ENCODE peak calls at places on chromosomes 7 and 10, in five cellular contexts. X is MM.1S, H is H9, G is GM12878, I is neural progenitor cell. U is an unnamed sample.

GRCh38 chr10:129741280-129741977 is 222.6 kb downstream of the EBF3 start:
- DNase-seq in X (no peak), H (peak; percentile 14), G (no peak), I (no peak), U (no peak)

GRCh38 chr7:43758861-43759683 is 592 bp downstream of the BLVRA start:
- DNase-seq in X (peak; percentile 42), H (no peak), G (no peak), I (peak; percentile 74), U (peak; percentile 35)

GRCh38 chr10:61941202-61941651 is 39.7 kb downstream of the ARID5B start:
- DNase-seq in X (no peak), H (no peak), G (no peak), I (no peak), U (no peak)

GRCh38 chr7:141593134-141593533 is 41.9 kb downstream of the AGK start:
- DNase-seq in X (no peak), H (no peak), G (no peak), I (no peak), U (peak; percentile 77)

GRCh38 chr7:95840953-95841950 is 68.9 kb downstream of the DYNC1I1 start:
- DNase-seq in X (no peak), H (peak; percentile 39), G (no peak), I (peak; percentile 31), U (no peak)

GRCh38 chr10:86285136-86285790 is 81.3 kb downstream of the GRID1 start:
- DNase-seq in X (no peak), H (peak; percentile 11), G (no peak), I (no peak), U (no peak)

GRCh38 chr10:114631090-114631677 is 26.9 kb downstream of the ABLIM1 start:
- DNase-seq in X (no peak), H (no peak), G (no peak), I (no peak), U (no peak)

GRCh38 chr10:102431452-102432124 is 786 bp downstream of the CUEDC2 start:
- DNase-seq in X (peak; percentile 24), H (no peak), G (no peak), I (no peak), U (no peak)

GRCh38 chr10:125235093-125236069 is 75.0 kb upstream of the CTBP2 start:
- DNase-seq in X (no peak), H (no peak), G (no peak), I (no peak), U (peak; percentile 15)

GRCh38 chr10:36817898-36818297 is 307.5 kb upstream of the ANKRD30A start:
- DNase-seq in X (no peak), H (peak; percentile 45), G (no peak), I (no peak), U (no peak)

GRCh38 chr7:21338728-21339164 is 89.1 kb upstream of the SP4 start:
- DNase-seq in X (no peak), H (no peak), G (no peak), I (no peak), U (no peak)

GRCh38 chr10:94023909-94024308 is 30.2 kb downstream of the PLCE1 start:
- DNase-seq in X (no peak), H (no peak), G (no peak), I (no peak), U (peak; percentile 16)

GRCh38 chr10:86599729-86600128 is 54.6 kb upstream of the OPN4 start:
- DNase-seq in X (peak; percentile 30), H (peak; percentile 89), G (peak; percentile 47), I (peak; percentile 28), U (no peak)

GRCh38 chr10:42963302-42963701 is 113.6 kb upstream of the RET start:
- DNase-seq in X (no peak), H (peak; percentile 33), G (no peak), I (no peak), U (no peak)

GRCh38 chr7:48253020-48253419 is 81.8 kb downstream of the ABCA13 start:
- DNase-seq in X (no peak), H (peak; percentile 36), G (no peak), I (peak; percentile 31), U (no peak)

GRCh38 chr7:67854236-67854635 is 857.6 kb downstream of the TYW1 start:
- DNase-seq in X (no peak), H (no peak), G (no peak), I (no peak), U (no peak)

GRCh38 chr10:15703167-15703880 is 16.4 kb downstream of the ITGA8 start:
- DNase-seq in X (no peak), H (no peak), G (no peak), I (no peak), U (no peak)

GRCh38 chr7:91912500-91912899 is 28.2 kb upstream of the AKAP9 start:
- DNase-seq in X (no peak), H (no peak), G (no peak), I (no peak), U (peak; percentile 77)

GRCh38 chr7:16921151-16921550 is 39.4 kb upstream of the AGR3 start:
- DNase-seq in X (no peak), H (no peak), G (no peak), I (no peak), U (no peak)

GRCh38 chr10:26157734-26158133 is 58.8 kb upstream of the GAD2 start:
- DNase-seq in X (no peak), H (no peak), G (no peak), I (peak; percentile 31), U (no peak)

GRCh38 chr7:54249686-54250085 is 292.5 kb upstream of the VSTM2A start:
- DNase-seq in X (no peak), H (no peak), G (no peak), I (no peak), U (no peak)
- H2AFZ ChIP-seq in X (no peak overlapping the region), H (no peak overlapping the region), G (no peak overlapping the region), I (no peak overlapping the region), U (no peak overlapping the region)

DNA sequence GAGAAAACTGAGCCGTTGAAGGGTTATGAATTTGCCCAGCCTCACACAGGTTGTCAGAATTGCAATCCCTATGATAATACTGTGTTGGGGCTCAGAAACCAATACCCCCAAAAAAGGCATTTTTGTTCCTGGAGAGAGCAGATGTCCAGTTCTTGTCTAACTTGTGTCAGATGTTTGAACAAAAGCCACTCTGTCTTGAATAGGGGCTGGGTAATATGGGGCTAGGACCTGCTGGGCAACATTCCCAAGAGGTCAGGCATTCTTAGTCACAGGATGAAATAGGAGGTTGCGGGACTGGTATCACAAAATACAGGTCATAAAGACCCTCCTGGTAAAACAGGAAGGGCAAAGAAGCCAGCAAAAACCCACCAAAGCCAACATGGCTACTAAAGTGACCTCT is 482.1 kb downstream of the IPMK start:
- DNase-seq in X (no peak), H (no peak), G (no peak), I (no peak), U (no peak)
- H2AFZ ChIP-seq in X (no peak overlapping the region), H (no peak overlapping the region), G (no peak overlapping the region), I (no peak overlapping the region), U (no peak overlapping the region)

GRCh38 chr10:113543455-113543955 is 9.3 kb upstream of the HABP2 start:
- DNase-seq in X (no peak), H (no peak), G (no peak), I (no peak), U (no peak)

GRCh38 chr10:113541554-113541902 is 11.3 kb upstream of the HABP2 start:
- DNase-seq in X (no peak), H (no peak), G (no peak), I (no peak), U (no peak)

GRCh38 chr10:113538131-113538530 is 14.7 kb upstream of the HABP2 start:
- DNase-seq in X (no peak), H (no peak), G (no peak), I (no peak), U (no peak)

GRCh38 chr10:113539789-113540188 is 13.1 kb upstream of the HABP2 start:
- DNase-seq in X (no peak), H (no peak), G (no peak), I (no peak), U (peak; percentile 57)

DNA sequence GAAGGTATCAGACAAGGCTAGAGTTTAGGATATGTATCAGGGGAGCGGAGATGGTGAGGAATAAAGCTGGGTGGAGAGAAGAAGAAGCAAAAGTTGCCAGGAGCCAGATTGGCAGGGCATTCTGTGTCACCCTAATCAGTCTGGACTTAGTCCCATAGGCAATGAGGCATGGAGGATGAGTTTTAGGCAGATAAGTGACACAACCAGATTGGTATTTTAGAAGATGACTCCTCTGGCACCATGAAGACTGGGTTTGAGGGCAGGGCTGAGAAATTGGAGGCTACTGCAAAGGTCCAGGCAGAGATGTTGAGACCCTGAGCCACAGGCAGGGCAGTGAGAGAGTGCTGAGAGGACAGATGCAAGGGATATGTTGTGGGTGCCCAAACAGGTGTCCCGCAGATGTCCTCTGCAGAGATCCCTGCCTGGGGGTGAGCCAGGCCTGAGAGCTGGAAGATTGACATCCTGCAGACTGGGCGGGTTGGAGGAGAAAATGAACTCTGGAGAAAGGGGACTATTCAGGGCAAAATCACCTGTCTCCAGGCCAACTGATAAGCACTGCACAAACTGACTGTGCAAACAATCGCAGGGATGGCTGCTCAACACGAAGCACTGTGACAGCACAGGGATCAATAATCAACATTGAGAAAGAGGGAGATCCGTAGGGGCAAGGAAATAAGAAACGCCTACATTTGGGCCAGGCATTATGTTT is 11.9 kb upstream of the HABP2 start:
- DNase-seq in X (no peak), H (no peak), G (no peak), I (no peak), U (no peak)
- H2AFZ ChIP-seq in X (no peak overlapping the region), H (no peak overlapping the region), G (no peak overlapping the region), I (no peak overlapping the region), U (no peak overlapping the region)

GRCh38 chr10:31148955-31149354 is 117.3 kb upstream of the ZNF438 start:
- DNase-seq in X (no peak), H (no peak), G (no peak), I (no peak), U (no peak)

GRCh38 chr10:31145986-31146385 is 114.3 kb upstream of the ZNF438 start:
- DNase-seq in X (no peak), H (no peak), G (no peak), I (no peak), U (no peak)

GRCh38 chr10:31147220-31147608 is 115.5 kb upstream of the ZNF438 start:
- DNase-seq in X (no peak), H (no peak), G (no peak), I (no peak), U (peak; percentile 75)

GRCh38 chr10:31143331-31143935 is 111.8 kb upstream of the ZNF438 start:
- DNase-seq in X (no peak), H (no peak), G (no peak), I (no peak), U (peak; percentile 58)

DNA sequence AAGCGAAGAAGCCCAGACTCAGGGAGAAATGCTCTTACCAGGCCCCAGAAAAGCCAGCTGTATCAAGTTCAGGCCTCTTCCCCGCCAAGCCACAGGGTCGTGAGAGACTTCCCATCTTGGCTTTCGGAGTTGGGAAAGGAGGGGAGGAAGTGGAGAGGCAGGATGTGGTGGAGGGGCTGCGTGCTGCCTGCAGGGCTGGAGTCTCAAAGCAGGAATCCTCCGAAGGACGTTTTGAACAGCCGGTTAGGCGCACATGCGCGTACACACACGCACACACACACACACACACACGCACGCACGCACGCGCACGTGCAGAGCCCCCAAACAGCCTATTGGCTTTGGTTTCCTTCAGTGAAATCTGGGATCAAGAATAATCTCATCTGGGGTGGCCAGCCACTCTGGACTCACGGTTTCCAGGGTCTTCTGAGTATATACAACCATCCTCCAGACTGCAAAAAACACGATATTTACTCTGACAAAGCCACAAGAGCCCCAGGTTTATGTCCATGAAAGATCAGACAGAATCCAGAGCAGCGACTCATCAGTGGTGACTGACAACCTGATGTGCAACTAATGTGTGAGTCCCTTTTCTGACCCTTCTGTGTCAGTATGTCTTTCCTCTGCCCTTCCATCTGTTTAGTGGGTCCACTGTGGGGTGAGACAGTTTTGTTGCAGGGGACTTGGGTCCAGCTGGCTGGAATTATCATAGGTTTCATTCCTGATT is 115.0 kb upstream of the ZNF438 start:
- DNase-seq in X (no peak), H (no peak), G (no peak), I (no peak), U (peak; percentile 86)
- H2AFZ ChIP-seq in X (no peak overlapping the region), H (no peak overlapping the region), G (peak overlapping the region; percentile 11), I (no peak overlapping the region), U (peak overlapping the region; percentile 44)

U was measured in astrocyte.